ENCODE peak calls at places on chromosomes 12 and 14, in ten cellular contexts. One of them, this sample, is unnamed.

GRCh38 chr12:116736962-116737773 is 701 bp downstream of the SPRING1 start:
- DNase-seq in HFF-Myc: no peak
- DNase-seq in NCI-H1092 treated with DMSO at 0.1 percent for 48 hours: no peak
- DNase-seq in central memory CD4-positive, alpha-beta T cell: no peak
- DNase-seq in stimulated activated CD4-positive, alpha-beta T cell treated with anti-CD3 and anti-CD28 coated beads, Interleukin-12 subunit alpha, Interleukin-12 subunit beta, amount 100 ng/mL, for 4 hours: no peak
- DNase-seq in left colon: peak
- DNase-seq in A549: no peak
- DNase-seq in HuH-7: no peak
- DNase-seq in spleen: peak
- DNase-seq in upper lobe of right lung: no peak
- DNase-seq in this sample: no peak

GRCh38 chr12:104154806-104155205 is 16.8 kb upstream of the NFYB start:
- DNase-seq in HFF-Myc: no peak
- DNase-seq in NCI-H1092 treated with DMSO at 0.1 percent for 48 hours: peak
- DNase-seq in central memory CD4-positive, alpha-beta T cell: no peak
- DNase-seq in stimulated activated CD4-positive, alpha-beta T cell treated with anti-CD3 and anti-CD28 coated beads, Interleukin-12 subunit alpha, Interleukin-12 subunit beta, amount 100 ng/mL, for 4 hours: no peak
- DNase-seq in left colon: no peak
- DNase-seq in A549: no peak
- DNase-seq in HuH-7: no peak
- DNase-seq in spleen: no peak
- DNase-seq in upper lobe of right lung: no peak
- DNase-seq in this sample: no peak

GRCh38 chr14:105087308-105087962 is 22.2 kb upstream of the GPR132 start:
- DNase-seq in HFF-Myc: no peak
- DNase-seq in NCI-H1092 treated with DMSO at 0.1 percent for 48 hours: no peak
- DNase-seq in central memory CD4-positive, alpha-beta T cell: no peak
- DNase-seq in stimulated activated CD4-positive, alpha-beta T cell treated with anti-CD3 and anti-CD28 coated beads, Interleukin-12 subunit alpha, Interleukin-12 subunit beta, amount 100 ng/mL, for 4 hours: no peak
- DNase-seq in left colon: peak
- DNase-seq in A549: peak
- DNase-seq in HuH-7: peak
- DNase-seq in spleen: peak
- DNase-seq in upper lobe of right lung: peak
- DNase-seq in this sample: no peak

GRCh38 chr12:68222336-68222735 is 3.3 kb downstream of the IL26 start:
- DNase-seq in HFF-Myc: no peak
- DNase-seq in NCI-H1092 treated with DMSO at 0.1 percent for 48 hours: peak
- DNase-seq in central memory CD4-positive, alpha-beta T cell: no peak
- DNase-seq in stimulated activated CD4-positive, alpha-beta T cell treated with anti-CD3 and anti-CD28 coated beads, Interleukin-12 subunit alpha, Interleukin-12 subunit beta, amount 100 ng/mL, for 4 hours: no peak
- DNase-seq in left colon: no peak
- DNase-seq in A549: no peak
- DNase-seq in HuH-7: no peak
- DNase-seq in spleen: no peak
- DNase-seq in upper lobe of right lung: no peak
- DNase-seq in this sample: no peak

GRCh38 chr12:94699796-94700195 is 49.4 kb upstream of the TMCC3 start:
- DNase-seq in HFF-Myc: no peak
- DNase-seq in NCI-H1092 treated with DMSO at 0.1 percent for 48 hours: no peak
- DNase-seq in central memory CD4-positive, alpha-beta T cell: no peak
- DNase-seq in stimulated activated CD4-positive, alpha-beta T cell treated with anti-CD3 and anti-CD28 coated beads, Interleukin-12 subunit alpha, Interleukin-12 subunit beta, amount 100 ng/mL, for 4 hours: no peak
- DNase-seq in left colon: no peak
- DNase-seq in A549: peak
- DNase-seq in HuH-7: no peak
- DNase-seq in spleen: no peak
- DNase-seq in upper lobe of right lung: no peak
- DNase-seq in this sample: no peak

GRCh38 chr14:94770251-94770749 is 387 bp upstream of the GSC start:
- DNase-seq in HFF-Myc: no peak
- DNase-seq in NCI-H1092 treated with DMSO at 0.1 percent for 48 hours: no peak
- DNase-seq in central memory CD4-positive, alpha-beta T cell: no peak
- DNase-seq in stimulated activated CD4-positive, alpha-beta T cell treated with anti-CD3 and anti-CD28 coated beads, Interleukin-12 subunit alpha, Interleukin-12 subunit beta, amount 100 ng/mL, for 4 hours: no peak
- DNase-seq in left colon: no peak
- DNase-seq in A549: no peak
- DNase-seq in HuH-7: no peak
- DNase-seq in spleen: peak
- DNase-seq in upper lobe of right lung: no peak
- DNase-seq in this sample: no peak

GRCh38 chr12:124713436-124714082 is 146.1 kb upstream of the NCOR2 start:
- DNase-seq in HFF-Myc: no peak
- DNase-seq in NCI-H1092 treated with DMSO at 0.1 percent for 48 hours: no peak
- DNase-seq in central memory CD4-positive, alpha-beta T cell: peak
- DNase-seq in stimulated activated CD4-positive, alpha-beta T cell treated with anti-CD3 and anti-CD28 coated beads, Interleukin-12 subunit alpha, Interleukin-12 subunit beta, amount 100 ng/mL, for 4 hours: peak
- DNase-seq in left colon: no peak
- DNase-seq in A549: no peak
- DNase-seq in HuH-7: no peak
- DNase-seq in spleen: no peak
- DNase-seq in upper lobe of right lung: no peak
- DNase-seq in this sample: peak

GRCh38 chr14:50318031-50318626 is 6.0 kb downstream of the DMAC2L start:
- DNase-seq in HFF-Myc: no peak
- DNase-seq in NCI-H1092 treated with DMSO at 0.1 percent for 48 hours: peak
- DNase-seq in central memory CD4-positive, alpha-beta T cell: peak
- DNase-seq in stimulated activated CD4-positive, alpha-beta T cell treated with anti-CD3 and anti-CD28 coated beads, Interleukin-12 subunit alpha, Interleukin-12 subunit beta, amount 100 ng/mL, for 4 hours: no peak
- DNase-seq in left colon: no peak
- DNase-seq in A549: peak
- DNase-seq in HuH-7: peak
- DNase-seq in spleen: no peak
- DNase-seq in upper lobe of right lung: no peak
- DNase-seq in this sample: peak

GRCh38 chr12:114984641-114985041 is 300.7 kb upstream of the TBX3 start:
- DNase-seq in HFF-Myc: no peak
- DNase-seq in NCI-H1092 treated with DMSO at 0.1 percent for 48 hours: no peak
- DNase-seq in central memory CD4-positive, alpha-beta T cell: no peak
- DNase-seq in stimulated activated CD4-positive, alpha-beta T cell treated with anti-CD3 and anti-CD28 coated beads, Interleukin-12 subunit alpha, Interleukin-12 subunit beta, amount 100 ng/mL, for 4 hours: no peak
- DNase-seq in left colon: no peak
- DNase-seq in A549: no peak
- DNase-seq in HuH-7: no peak
- DNase-seq in spleen: no peak
- DNase-seq in upper lobe of right lung: no peak
- DNase-seq in this sample: no peak

GRCh38 chr12:77924703-77925102 is 94.0 kb downstream of the NAV3 start:
- DNase-seq in HFF-Myc: no peak
- DNase-seq in NCI-H1092 treated with DMSO at 0.1 percent for 48 hours: no peak
- DNase-seq in central memory CD4-positive, alpha-beta T cell: no peak
- DNase-seq in stimulated activated CD4-positive, alpha-beta T cell treated with anti-CD3 and anti-CD28 coated beads, Interleukin-12 subunit alpha, Interleukin-12 subunit beta, amount 100 ng/mL, for 4 hours: no peak
- DNase-seq in left colon: no peak
- DNase-seq in A549: no peak
- DNase-seq in HuH-7: no peak
- DNase-seq in spleen: no peak
- DNase-seq in upper lobe of right lung: no peak
- DNase-seq in this sample: no peak

GRCh38 chr12:29639893-29640495 is 142.5 kb upstream of the OVCH1 start:
- DNase-seq in HFF-Myc: no peak
- DNase-seq in NCI-H1092 treated with DMSO at 0.1 percent for 48 hours: no peak
- DNase-seq in central memory CD4-positive, alpha-beta T cell: no peak
- DNase-seq in stimulated activated CD4-positive, alpha-beta T cell treated with anti-CD3 and anti-CD28 coated beads, Interleukin-12 subunit alpha, Interleukin-12 subunit beta, amount 100 ng/mL, for 4 hours: no peak
- DNase-seq in left colon: no peak
- DNase-seq in A549: no peak
- DNase-seq in HuH-7: no peak
- DNase-seq in spleen: no peak
- DNase-seq in upper lobe of right lung: no peak
- DNase-seq in this sample: no peak

GRCh38 chr14:90818715-90819114 is 2.5 kb upstream of the TTC7B start:
- DNase-seq in HFF-Myc: no peak
- DNase-seq in NCI-H1092 treated with DMSO at 0.1 percent for 48 hours: no peak
- DNase-seq in central memory CD4-positive, alpha-beta T cell: no peak
- DNase-seq in stimulated activated CD4-positive, alpha-beta T cell treated with anti-CD3 and anti-CD28 coated beads, Interleukin-12 subunit alpha, Interleukin-12 subunit beta, amount 100 ng/mL, for 4 hours: no peak
- DNase-seq in left colon: no peak
- DNase-seq in A549: no peak
- DNase-seq in HuH-7: no peak
- DNase-seq in spleen: no peak
- DNase-seq in upper lobe of right lung: no peak
- DNase-seq in this sample: no peak

GRCh38 chr12:132329739-132330548 is 555 bp upstream of the GALNT9 start:
- DNase-seq in HFF-Myc: no peak
- DNase-seq in NCI-H1092 treated with DMSO at 0.1 percent for 48 hours: no peak
- DNase-seq in central memory CD4-positive, alpha-beta T cell: no peak
- DNase-seq in stimulated activated CD4-positive, alpha-beta T cell treated with anti-CD3 and anti-CD28 coated beads, Interleukin-12 subunit alpha, Interleukin-12 subunit beta, amount 100 ng/mL, for 4 hours: no peak
- DNase-seq in left colon: no peak
- DNase-seq in A549: no peak
- DNase-seq in HuH-7: no peak
- DNase-seq in spleen: no peak
- DNase-seq in upper lobe of right lung: no peak
- DNase-seq in this sample: no peak

GRCh38 chr14:31070431-31070830 is 44.3 kb upstream of the STRN3 start:
- DNase-seq in HFF-Myc: no peak
- DNase-seq in NCI-H1092 treated with DMSO at 0.1 percent for 48 hours: no peak
- DNase-seq in central memory CD4-positive, alpha-beta T cell: no peak
- DNase-seq in stimulated activated CD4-positive, alpha-beta T cell treated with anti-CD3 and anti-CD28 coated beads, Interleukin-12 subunit alpha, Interleukin-12 subunit beta, amount 100 ng/mL, for 4 hours: no peak
- DNase-seq in left colon: no peak
- DNase-seq in A549: no peak
- DNase-seq in HuH-7: no peak
- DNase-seq in spleen: no peak
- DNase-seq in upper lobe of right lung: no peak
- DNase-seq in this sample: no peak

GRCh38 chr12:99455350-99456037 is 192.1 kb upstream of the GARIN6 start:
- DNase-seq in HFF-Myc: peak
- DNase-seq in NCI-H1092 treated with DMSO at 0.1 percent for 48 hours: no peak
- DNase-seq in central memory CD4-positive, alpha-beta T cell: no peak
- DNase-seq in stimulated activated CD4-positive, alpha-beta T cell treated with anti-CD3 and anti-CD28 coated beads, Interleukin-12 subunit alpha, Interleukin-12 subunit beta, amount 100 ng/mL, for 4 hours: no peak
- DNase-seq in left colon: no peak
- DNase-seq in A549: peak
- DNase-seq in HuH-7: no peak
- DNase-seq in spleen: no peak
- DNase-seq in upper lobe of right lung: no peak
- DNase-seq in this sample: no peak